ENCODE peak calls at places on chromosomes 16 and 17, in four cellular contexts. One of them, this sample, is unnamed.

GRCh38 chr17:72166040-72166439 is 45.2 kb downstream of the SOX9 start:
- DNase-seq in bronchial epithelial cell: no peak
- DNase-seq in lung: no peak
- DNase-seq in H1: peak; percentile 51
- DNase-seq in this sample: no peak

GRCh38 chr16:89140981-89141883 is 30.3 kb upstream of the CDH15 start:
- DNase-seq in lung: no peak
- DNase-seq in bronchial epithelial cell: no peak
- DNase-seq in H1: no peak
- DNase-seq in this sample: peak; percentile 10

GRCh38 chr16:56245197-56245596 is 53.9 kb downstream of the GNAO1 start:
- DNase-seq in bronchial epithelial cell: peak; percentile 65
- DNase-seq in H1: no peak
- DNase-seq in lung: no peak
- DNase-seq in this sample: no peak

GRCh38 chr16:49061315-49061714 is 220.3 kb downstream of the CBLN1 start:
- DNase-seq in lung: no peak
- DNase-seq in bronchial epithelial cell: no peak
- DNase-seq in H1: no peak
- DNase-seq in this sample: no peak

GRCh38 chr16:85416267-85417109 is 196.6 kb upstream of the GSE1 start:
- DNase-seq in lung: peak; percentile 86
- DNase-seq in H1: peak; percentile 96
- DNase-seq in bronchial epithelial cell: peak; percentile 42
- DNase-seq in this sample: peak; percentile 58

GRCh38 chr17:1300580-1300905 is 21.1 kb downstream of the TRARG1 start:
- DNase-seq in bronchial epithelial cell: no peak
- DNase-seq in lung: no peak
- DNase-seq in H1: no peak
- DNase-seq in this sample: no peak

GRCh38 chr17:47287639-47288038 is 34.0 kb downstream of the ITGB3 start:
- DNase-seq in lung: no peak
- DNase-seq in H1: no peak
- DNase-seq in bronchial epithelial cell: no peak
- DNase-seq in this sample: no peak

GRCh38 chr17:19242926-19243325 is 5.8 kb downstream of the EPN2 start:
- DNase-seq in lung: no peak
- DNase-seq in bronchial epithelial cell: no peak
- DNase-seq in H1: no peak
- DNase-seq in this sample: no peak

GRCh38 chr16:82317411-82318168 is 147.6 kb upstream of the MPHOSPH6 start:
- DNase-seq in bronchial epithelial cell: no peak
- DNase-seq in H1: no peak
- DNase-seq in lung: no peak
- DNase-seq in this sample: no peak

GRCh38 chr17:40317880-40318834 is 9.2 kb downstream of the RARA start:
- DNase-seq in lung: peak; percentile 95
- DNase-seq in bronchial epithelial cell: peak; percentile 86
- DNase-seq in H1: peak; percentile 88
- DNase-seq in this sample: peak; percentile 93

GRCh38 chr16:30112197-30113030 is 923 bp downstream of the GDPD3 start:
- DNase-seq in H1: peak; percentile 94
- DNase-seq in lung: no peak
- DNase-seq in bronchial epithelial cell: no peak
- DNase-seq in this sample: peak; percentile 76

GRCh38 chr17:40086150-40087044 is 14.0 kb downstream of the NR1D1 start:
- DNase-seq in bronchial epithelial cell: no peak
- DNase-seq in lung: no peak
- DNase-seq in H1: peak; percentile 94
- DNase-seq in this sample: peak; percentile 82

GRCh38 chr17:60863892-60864673 is 186.4 kb downstream of the BCAS3 start:
- DNase-seq in bronchial epithelial cell: no peak
- DNase-seq in H1: no peak
- DNase-seq in lung: no peak
- DNase-seq in this sample: no peak

GRCh38 chr17:46769531-46770438 is 48.7 kb downstream of the WNT3 start:
- DNase-seq in lung: no peak
- DNase-seq in bronchial epithelial cell: no peak
- DNase-seq in H1: peak; percentile 45
- DNase-seq in this sample: no peak

GRCh38 chr17:77723909-77724875 is 234.3 kb upstream of the TNRC6C start:
- DNase-seq in bronchial epithelial cell: no peak
- DNase-seq in lung: no peak
- DNase-seq in H1: peak; percentile 38
- DNase-seq in this sample: no peak

GRCh38 chr17:33038740-33039139 is 47.1 kb downstream of the SPACA3 start:
- DNase-seq in bronchial epithelial cell: no peak
- DNase-seq in H1: peak; percentile 89
- DNase-seq in lung: no peak
- DNase-seq in this sample: peak; percentile 76

GRCh38 chr16:54955757-54956156 is 25.1 kb downstream of the IRX5 start:
- DNase-seq in H1: no peak
- DNase-seq in bronchial epithelial cell: no peak
- DNase-seq in lung: no peak
- DNase-seq in this sample: no peak

GRCh38 chr17:66087073-66087472 is 104.9 kb downstream of the CEP112 start:
- DNase-seq in H1: no peak
- DNase-seq in lung: no peak
- DNase-seq in bronchial epithelial cell: no peak
- DNase-seq in this sample: no peak

GRCh38 chr16:53067675-53068074 is 12.9 kb downstream of the CHD9 start:
- DNase-seq in H1: no peak
- DNase-seq in lung: no peak
- DNase-seq in bronchial epithelial cell: no peak
- DNase-seq in this sample: no peak

GRCh38 chr17:48752399-48753288 is 24.1 kb upstream of the HOXB13 start:
- DNase-seq in bronchial epithelial cell: no peak
- DNase-seq in H1: no peak
- DNase-seq in lung: no peak
- DNase-seq in this sample: no peak

GRCh38 chr16:30085247-30085646 is 6.5 kb downstream of the TBX6 start:
- DNase-seq in H1: no peak
- DNase-seq in lung: no peak
- DNase-seq in bronchial epithelial cell: no peak
- DNase-seq in this sample: no peak

GRCh38 chr16:64459821-64460220 is 662.0 kb downstream of the CDH11 start:
- DNase-seq in bronchial epithelial cell: peak; percentile 33
- DNase-seq in H1: no peak
- DNase-seq in lung: no peak
- DNase-seq in this sample: no peak

GRCh38 chr17:58995247-58995940 is 111.3 kb downstream of the TRIM37 start:
- DNase-seq in H1: no peak
- DNase-seq in lung: no peak
- DNase-seq in bronchial epithelial cell: no peak
- DNase-seq in this sample: no peak

GRCh38 chr17:81463506-81463905 is 49.1 kb downstream of the ACTG1 start:
- DNase-seq in bronchial epithelial cell: no peak
- DNase-seq in lung: no peak
- DNase-seq in H1: no peak
- DNase-seq in this sample: no peak

GRCh38 chr17:10077561-10078299 is 120.7 kb downstream of the GAS7 start:
- DNase-seq in lung: no peak
- DNase-seq in H1: no peak
- DNase-seq in bronchial epithelial cell: no peak
- DNase-seq in this sample: no peak

GRCh38 chr17:33039874-33040273 is 48.2 kb downstream of the SPACA3 start:
- DNase-seq in H1: no peak
- DNase-seq in bronchial epithelial cell: peak; percentile 88
- DNase-seq in lung: no peak
- DNase-seq in this sample: no peak

GRCh38 chr17:80885922-80886582 is 105.6 kb upstream of the CHMP6 start:
- DNase-seq in bronchial epithelial cell: no peak
- DNase-seq in H1: no peak
- DNase-seq in lung: no peak
- DNase-seq in this sample: no peak

GRCh38 chr17:36972905-36973304 is 24.2 kb downstream of the AATF start:
- DNase-seq in bronchial epithelial cell: no peak
- DNase-seq in lung: no peak
- DNase-seq in H1: no peak
- DNase-seq in this sample: no peak

GRCh38 chr16:24075929-24076716 is 180.0 kb upstream of the CACNG3 start:
- DNase-seq in H1: no peak
- DNase-seq in lung: no peak
- DNase-seq in bronchial epithelial cell: peak; percentile 0
- DNase-seq in this sample: no peak

GRCh38 chr17:61168506-61168905 is 231.1 kb upstream of the TBX2 start:
- DNase-seq in lung: no peak
- DNase-seq in bronchial epithelial cell: peak; percentile 10
- DNase-seq in H1: no peak
- DNase-seq in this sample: no peak

GRCh38 chr16:89599902-89600301 is 13.5 kb upstream of the DPEP1 start:
- DNase-seq in H1: peak; percentile 51
- DNase-seq in lung: no peak
- DNase-seq in bronchial epithelial cell: no peak
- DNase-seq in this sample: no peak

DNA sequence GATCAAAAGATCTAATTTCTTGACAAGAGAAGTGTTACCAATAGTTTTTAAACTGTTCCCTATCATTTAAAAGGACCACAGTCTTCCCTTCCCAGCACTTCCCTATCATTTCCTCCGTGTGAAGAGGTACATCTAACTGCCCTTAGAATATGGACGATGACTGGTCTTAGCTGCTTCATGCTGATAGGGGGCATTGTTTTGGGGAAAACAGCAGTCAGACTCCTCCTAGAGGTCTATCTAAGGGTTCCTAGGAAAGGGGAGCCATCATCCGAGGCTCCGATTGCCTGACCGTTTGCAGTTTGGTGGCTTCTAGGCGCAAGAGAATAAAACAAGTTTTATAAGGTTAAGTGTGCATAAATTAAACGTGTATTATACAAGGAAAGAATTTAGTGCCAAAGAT is 7.1 kb downstream of the FZD2 start:
- DNase-seq in lung: no peak
- DNase-seq in bronchial epithelial cell: no peak
- DNase-seq in H1: no peak
- DNase-seq in this sample: no peak
- TF ChIP-seq CTCF in lung: no peak
- TF ChIP-seq CTCF in bronchial epithelial cell: no peak
- TF ChIP-seq CTCF in H1: peak; percentile 20
- TF ChIP-seq CTCF in this sample: no peak

DNA sequence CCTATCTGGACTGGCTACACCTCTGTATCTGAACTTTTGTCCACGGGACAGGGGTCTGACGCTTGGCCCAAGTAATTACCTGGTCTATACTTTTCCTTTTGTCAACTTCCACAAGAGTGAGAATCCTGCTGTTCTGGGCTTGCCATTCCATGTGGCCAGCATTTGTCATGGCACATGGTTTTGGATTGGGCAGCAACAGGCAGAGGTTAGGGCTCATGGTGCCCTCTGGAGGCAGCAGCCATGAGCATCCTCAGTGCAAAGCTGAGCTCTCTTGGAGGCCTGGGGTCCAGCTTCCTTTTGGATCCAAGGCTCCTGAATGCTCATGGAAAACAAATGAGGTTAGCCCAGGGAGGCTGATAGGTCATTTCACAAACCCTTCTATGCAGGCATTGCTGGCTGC is 7.5 kb upstream of the EDC4 start:
- DNase-seq in lung: no peak
- DNase-seq in H1: no peak
- DNase-seq in bronchial epithelial cell: peak; percentile 41
- DNase-seq in this sample: no peak
- TF ChIP-seq CTCF in lung: peak; percentile 22
- TF ChIP-seq CTCF in H1: peak; percentile 79
- TF ChIP-seq CTCF in bronchial epithelial cell: peak; percentile 57
- TF ChIP-seq CTCF in this sample: no peak

DNA sequence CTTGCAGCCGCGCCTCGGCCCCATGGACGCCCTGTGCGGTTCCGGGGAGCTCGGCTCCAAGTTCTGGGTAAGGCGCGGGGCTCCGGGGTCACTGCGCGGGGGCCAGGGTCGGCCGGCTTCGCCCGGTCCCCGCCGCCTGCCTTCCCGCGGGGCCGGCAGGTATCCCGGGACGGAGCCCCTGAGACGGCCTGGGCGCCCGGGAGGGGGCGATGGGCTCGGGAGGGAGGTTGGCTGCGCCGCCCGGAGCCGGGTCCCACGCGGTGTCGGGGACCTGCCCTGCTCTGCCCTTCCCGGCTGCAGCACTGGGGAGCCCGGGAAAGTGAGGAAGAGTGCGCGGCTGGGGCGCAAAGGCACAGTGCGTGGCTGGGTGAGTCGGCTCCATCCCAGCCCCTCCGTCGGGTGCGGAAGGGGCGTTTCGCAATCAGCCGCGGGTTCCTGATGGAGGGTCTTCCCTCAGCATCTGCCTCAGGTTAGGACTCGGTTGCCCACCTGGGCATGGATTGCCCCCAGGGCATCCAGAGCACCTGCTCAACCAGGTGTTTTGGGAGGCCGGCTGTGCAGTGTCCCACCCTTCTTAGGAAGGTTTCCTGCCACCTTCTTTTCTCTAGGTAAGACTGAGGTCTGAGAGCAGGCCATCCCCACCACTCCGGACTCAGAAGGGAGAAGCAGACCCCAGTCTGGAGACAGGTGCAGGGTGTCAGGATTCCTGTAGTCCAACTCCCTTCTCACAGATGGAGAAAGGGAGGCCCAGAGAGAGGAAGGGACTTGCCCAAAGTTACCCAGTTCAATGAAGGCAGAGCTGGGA is 436 bp downstream of the ABCC3 start:
- DNase-seq in H1: no peak
- DNase-seq in bronchial epithelial cell: no peak
- DNase-seq in lung: no peak
- DNase-seq in this sample: peak; percentile 27
- TF ChIP-seq CTCF in H1: no peak
- TF ChIP-seq CTCF in bronchial epithelial cell: no peak
- TF ChIP-seq CTCF in lung: no peak
- TF ChIP-seq CTCF in this sample: no peak

GRCh38 chr16:57527027-57527426 is 9.3 kb downstream of the CCDC102A start:
- DNase-seq in bronchial epithelial cell: no peak
- DNase-seq in H1: no peak
- DNase-seq in lung: no peak
- DNase-seq in this sample: no peak
- TF ChIP-seq CTCF in bronchial epithelial cell: no peak
- TF ChIP-seq CTCF in H1: peak; percentile 29
- TF ChIP-seq CTCF in lung: no peak
- TF ChIP-seq CTCF in this sample: no peak

GRCh38 chr17:28228109-28228840 is 90.7 kb upstream of the TMEM97 start:
- DNase-seq in lung: no peak
- DNase-seq in bronchial epithelial cell: no peak
- DNase-seq in H1: peak; percentile 63
- DNase-seq in this sample: no peak
- TF ChIP-seq CTCF in lung: no peak
- TF ChIP-seq CTCF in bronchial epithelial cell: peak; percentile 38
- TF ChIP-seq CTCF in H1: peak; percentile 69
- TF ChIP-seq CTCF in this sample: peak; percentile 41

GRCh38 chr17:57597101-57597500 is 148.0 kb downstream of the CCDC182 start:
- DNase-seq in H1: no peak
- DNase-seq in lung: no peak
- DNase-seq in bronchial epithelial cell: no peak
- DNase-seq in this sample: no peak

GRCh38 chr17:57597531-57598453 is 147.3 kb downstream of the CCDC182 start:
- DNase-seq in lung: peak; percentile 58
- DNase-seq in H1: peak; percentile 79
- DNase-seq in bronchial epithelial cell: peak; percentile 63
- DNase-seq in this sample: peak; percentile 80

GRCh38 chr17:57595426-57595825 is 149.7 kb downstream of the CCDC182 start:
- DNase-seq in H1: no peak
- DNase-seq in bronchial epithelial cell: no peak
- DNase-seq in lung: no peak
- DNase-seq in this sample: no peak

GRCh38 chr17:57594767-57595166 is 150.3 kb downstream of the CCDC182 start:
- DNase-seq in H1: no peak
- DNase-seq in bronchial epithelial cell: no peak
- DNase-seq in lung: no peak
- DNase-seq in this sample: no peak

GRCh38 chr17:57595942-57596695 is 149.0 kb downstream of the CCDC182 start:
- DNase-seq in bronchial epithelial cell: no peak
- DNase-seq in lung: no peak
- DNase-seq in H1: no peak
- DNase-seq in this sample: no peak
- TF ChIP-seq CTCF in bronchial epithelial cell: no peak
- TF ChIP-seq CTCF in lung: no peak
- TF ChIP-seq CTCF in H1: no peak
- TF ChIP-seq CTCF in this sample: no peak